ENCODE peak calls at places on chromosomes 2 and 18, in eight cellular contexts. U is kidney, D is mucosa of descending colon, B is BJ, S is AG10803, M is fibroblast of the aortic adventitia, Q is AG04450, Y is AG04449. N is an unnamed sample.

GRCh38 chr2:67260348-67261277 is 136.5 kb upstream of the ETAA1 start:
- DNase-seq in M (peak), S (peak), D (peak), U (peak), Y (peak), Q (peak), B (peak), N (peak)

GRCh38 chr2:200033939-200034338 is 78.6 kb downstream of the MAIP1 start:
- DNase-seq in M (no peak), Y (no peak), B (no peak), U (no peak), D (no peak), S (no peak), Q (no peak), N (no peak)

GRCh38 chr2:17940105-17940630 is 61.7 kb downstream of the KCNS3 start:
- DNase-seq in S (no peak), D (no peak), U (no peak), B (no peak), M (no peak), Y (no peak), Q (no peak), N (no peak)

GRCh38 chr2:189584662-189585061 is 4.1 kb upstream of the SLC40A1 start:
- DNase-seq in S (no peak), B (no peak), M (no peak), U (no peak), D (no peak), Q (no peak), Y (no peak), N (no peak)

GRCh38 chr2:40242315-40242714 is 209.6 kb downstream of the SLC8A1 start:
- DNase-seq in Q (no peak), U (no peak), D (no peak), Y (no peak), B (no peak), S (no peak), M (no peak), N (no peak)

GRCh38 chr2:201579536-201579935 is 63.8 kb downstream of the TMEM237 start:
- DNase-seq in B (no peak), Y (peak), S (peak), U (no peak), M (peak), D (no peak), Q (no peak), N (no peak)

GRCh38 chr2:73414651-73415050 is 29.0 kb downstream of the ALMS1 start:
- DNase-seq in S (peak), M (peak), B (no peak), Q (no peak), D (no peak), Y (no peak), U (no peak), N (no peak)

GRCh38 chr2:84417453-84417852 is 41.6 kb downstream of the SUCLG1 start:
- DNase-seq in M (no peak), B (no peak), D (no peak), Q (no peak), U (no peak), S (peak), Y (no peak), N (no peak)

GRCh38 chr2:127414855-127415592 is 3.2 kb upstream of the PROC start:
- DNase-seq in D (no peak), Q (no peak), S (no peak), U (peak), Y (no peak), B (no peak), M (no peak), N (no peak)

GRCh38 chr18:43587538-43588153 is 310.4 kb upstream of the SYT4 start:
- DNase-seq in M (peak), S (peak), U (no peak), B (no peak), Q (no peak), D (peak), Y (no peak), N (peak)

GRCh38 chr2:98823196-98824166 is 92.5 kb upstream of the MGAT4A start:
- DNase-seq in D (no peak), B (no peak), Q (no peak), S (no peak), M (no peak), Y (no peak), U (peak), N (no peak)

GRCh38 chr2:226423498-226423960 is 376.1 kb downstream of the IRS1 start:
- DNase-seq in M (no peak), D (peak), Y (no peak), B (no peak), Q (no peak), S (no peak), U (no peak), N (no peak)

GRCh38 chr18:74499633-74500032 is 3.5 kb downstream of the CNDP2 start:
- DNase-seq in B (no peak), Q (no peak), M (peak), Y (no peak), D (peak), S (peak), U (peak), N (no peak)

GRCh38 chr18:78875268-78875997 is 104.2 kb upstream of the SALL3 start:
- DNase-seq in Y (no peak), Q (no peak), M (no peak), U (no peak), S (no peak), B (no peak), D (peak), N (no peak)

GRCh38 chr2:204550738-204551137 is 5.5 kb downstream of the PARD3B start:
- DNase-seq in M (peak), U (no peak), B (peak), Q (peak), Y (peak), D (no peak), S (peak), N (peak)

GRCh38 chr2:224449212-224450147 is 47.6 kb upstream of the FAM124B start:
- DNase-seq in S (peak), Y (no peak), Q (no peak), M (no peak), D (peak), B (no peak), U (no peak), N (no peak)

GRCh38 chr18:25349131-25349925 is 2.6 kb downstream of the ZNF521 start:
- DNase-seq in Y (no peak), B (no peak), Q (peak), U (no peak), D (peak), M (peak), S (peak), N (no peak)

GRCh38 chr2:195683174-195683573 is 26.1 kb downstream of the SLC39A10 start:
- DNase-seq in M (peak), Q (no peak), D (no peak), B (no peak), S (no peak), Y (no peak), U (no peak), N (peak)

GRCh38 chr2:134392689-134393476 is 139.0 kb downstream of the MGAT5 start:
- DNase-seq in D (no peak), B (no peak), U (no peak), M (peak), S (peak), Q (no peak), Y (no peak), N (no peak)

GRCh38 chr2:159922563-159922962 is 124.6 kb upstream of the CD302 start:
- DNase-seq in M (no peak), Y (no peak), S (peak), B (no peak), Q (no peak), D (no peak), U (no peak), N (no peak)

GRCh38 chr18:68262697-68263293 is 452.1 kb downstream of the TMX3 start:
- DNase-seq in Y (peak), Q (peak), S (peak), M (peak), B (peak), U (no peak), D (no peak), N (peak)

GRCh38 chr2:232328516-232329460 is 49.8 kb upstream of the ALPP start:
- DNase-seq in D (no peak), M (no peak), B (no peak), Y (no peak), Q (no peak), U (peak), S (no peak), N (no peak)

GRCh38 chr18:55228191-55228590 is 268.9 kb upstream of the CCDC68 start:
- DNase-seq in D (no peak), U (no peak), M (peak), Y (no peak), B (no peak), Q (peak), S (peak), N (no peak)

GRCh38 chr2:75020476-75020875 is 62.0 kb downstream of the POLE4 start:
- DNase-seq in Y (no peak), M (no peak), D (no peak), U (no peak), Q (no peak), B (no peak), S (no peak), N (no peak)

GRCh38 chr2:231323316-231323715 is 72.2 kb upstream of the B3GNT7 start:
- DNase-seq in B (no peak), Q (no peak), D (no peak), M (no peak), S (no peak), Y (no peak), U (peak), N (no peak)

GRCh38 chr2:185456517-185456916 is 282.1 kb upstream of the FSIP2 start:
- DNase-seq in M (peak), D (no peak), Y (no peak), Q (no peak), B (peak), U (no peak), S (peak), N (no peak)

GRCh38 chr2:19043893-19044292 is 314.5 kb downstream of the OSR1 start:
- DNase-seq in M (no peak), S (no peak), U (no peak), Q (no peak), B (no peak), D (no peak), Y (no peak), N (no peak)

GRCh38 chr2:169106563-169107545 is 37.5 kb downstream of the DHRS9 start:
- DNase-seq in Q (no peak), D (no peak), U (no peak), B (no peak), Y (no peak), M (no peak), S (no peak), N (no peak)

GRCh38 chr2:169107645-169108044 is 38.3 kb downstream of the DHRS9 start:
- DNase-seq in U (no peak), S (no peak), B (no peak), Y (no peak), M (no peak), Q (no peak), D (no peak), N (no peak)

GRCh38 chr2:169108098-169108884 is 38.9 kb downstream of the DHRS9 start:
- DNase-seq in S (no peak), Y (no peak), M (no peak), D (no peak), U (no peak), Q (no peak), B (no peak), N (no peak)

GRCh38 chr2:169110919-169111318 is 41.6 kb downstream of the DHRS9 start:
- DNase-seq in Y (no peak), U (no peak), D (no peak), M (no peak), Q (no peak), B (no peak), S (no peak), N (no peak)

DNA sequence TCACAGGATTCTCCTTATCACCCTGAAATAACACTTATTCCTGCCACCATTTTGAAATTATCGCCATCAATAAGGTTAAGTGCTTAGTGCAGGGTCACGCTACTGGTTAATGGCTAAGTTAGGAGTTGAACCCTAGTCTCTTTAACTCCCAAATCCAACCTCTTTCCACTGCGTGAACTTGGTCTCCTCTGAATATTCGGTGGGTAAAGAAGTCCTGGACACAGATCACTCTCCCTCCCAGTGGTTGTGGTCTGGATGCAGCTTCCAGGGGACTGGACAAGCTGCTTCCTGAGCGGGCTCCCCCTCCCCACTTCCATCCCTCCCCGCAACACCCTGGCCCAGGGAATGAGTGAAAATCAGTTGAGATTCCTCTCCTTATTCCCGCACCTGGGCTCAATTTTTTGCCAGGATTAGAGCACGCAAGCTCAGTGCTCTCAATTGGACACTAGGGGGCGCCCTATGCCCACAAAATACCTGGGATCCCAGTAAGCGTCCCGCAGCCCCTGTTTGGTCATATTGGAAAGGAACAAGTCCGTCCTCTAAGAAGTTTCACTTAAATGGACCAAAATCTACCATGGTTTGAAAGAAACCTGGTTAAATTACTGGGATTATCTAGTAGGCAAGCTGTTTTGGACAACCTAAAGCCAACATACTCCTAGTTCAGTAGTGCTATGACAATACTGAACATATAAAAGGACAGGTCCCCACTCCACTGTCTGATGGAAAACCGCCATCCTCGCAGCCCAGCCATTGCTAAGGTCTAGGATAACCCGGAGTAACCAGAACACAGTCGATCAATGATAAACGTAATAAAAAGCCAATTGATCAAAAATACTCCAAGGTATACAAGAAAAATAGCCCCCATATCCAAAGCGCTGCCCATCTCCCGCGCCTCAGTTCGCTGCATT is 40.4 kb downstream of the DHRS9 start:
- DNase-seq in M (peak), Q (peak), S (peak), D (peak), Y (peak), U (peak), B (no peak), N (peak)
- H3K4me3 ChIP-seq in M (no peak), Q (no peak), S (no peak), D (no peak), Y (no peak), U (no peak), B (no peak), N (no peak)

GRCh38 chr2:166417669-166418068 is 41.9 kb upstream of the SCN9A start:
- DNase-seq in U (no peak), B (no peak), Q (no peak), S (peak), M (peak), D (peak), Y (no peak), N (no peak)
- TF ChIP-seq CTCF in U (no peak), B (peak), Q (no peak), S (no peak), M (no peak), D (no peak), Y (no peak), N (no peak)

GRCh38 chr2:241864168-241864896 is 5.2 kb upstream of the RTP5 start:
- DNase-seq in S (no peak), D (no peak), Q (no peak), M (no peak), Y (no peak), U (no peak), B (no peak), N (no peak)

GRCh38 chr2:241861264-241861663 is 2.6 kb upstream of the PDCD1 start:
- DNase-seq in D (no peak), Y (no peak), S (no peak), B (no peak), U (no peak), Q (no peak), M (no peak), N (no peak)

GRCh38 chr2:241864897-241865213 is 4.7 kb upstream of the RTP5 start:
- DNase-seq in B (no peak), Y (no peak), S (no peak), D (no peak), M (no peak), Q (no peak), U (no peak), N (no peak)

GRCh38 chr2:241862093-241862492 is 3.4 kb upstream of the PDCD1 start:
- DNase-seq in U (no peak), B (no peak), D (no peak), Q (no peak), M (no peak), S (no peak), Y (no peak), N (no peak)

GRCh38 chr2:241863021-241863954 is 4.6 kb upstream of the PDCD1 start:
- DNase-seq in Y (no peak), D (no peak), U (peak), Q (no peak), S (no peak), B (no peak), M (no peak), N (no peak)
- H3K4me3 ChIP-seq in Y (no peak), D (no peak), U (no peak), Q (no peak), S (no peak), B (no peak), M (no peak), N (no peak)

DNA sequence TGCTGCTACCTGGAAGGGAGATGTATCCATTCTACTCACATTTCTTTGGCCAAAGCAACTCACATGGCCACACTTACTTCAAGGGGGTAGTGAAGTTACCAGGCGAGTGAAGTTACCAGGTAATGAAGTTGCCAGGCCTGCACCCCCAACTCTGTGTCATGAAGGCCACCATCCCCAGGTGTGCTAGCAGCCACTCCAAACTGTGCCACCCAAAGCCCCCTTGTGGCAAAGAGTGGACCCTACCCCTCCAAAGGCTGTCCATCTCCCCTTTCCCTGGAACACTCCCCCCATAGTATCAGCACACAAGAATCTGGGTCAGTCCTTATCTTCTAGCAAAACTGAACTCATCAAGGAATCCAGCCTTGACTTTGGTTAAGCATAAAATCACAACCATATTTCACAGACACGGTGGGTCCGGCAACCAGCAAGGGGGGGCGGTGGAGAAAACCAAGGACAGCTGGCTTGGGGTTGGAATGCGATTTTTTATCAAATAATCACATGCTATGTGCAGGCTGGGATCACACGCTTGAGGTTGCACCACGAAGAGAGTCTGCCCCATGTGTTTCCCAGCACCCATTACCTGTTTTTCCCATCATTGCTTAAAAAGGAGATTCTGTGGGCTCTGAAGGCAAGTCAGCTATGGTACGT is 60.9 kb downstream of the ZFP36L2 start:
- DNase-seq in D (peak), S (no peak), Y (no peak), U (no peak), Q (no peak), M (peak), B (no peak), N (no peak)
- TF ChIP-seq CTCF in D (no peak), S (no peak), Y (no peak), U (no peak), Q (peak), M (peak), B (no peak), N (no peak)

GRCh38 chr2:236568068-236568921 is 1.3 kb upstream of the ACKR3 start:
- DNase-seq in Q (no peak), Y (no peak), S (peak), D (peak), U (peak), M (no peak), B (no peak), N (no peak)
- H3K4me3 ChIP-seq in Q (no peak), Y (peak), S (peak), D (no peak), U (peak), M (peak), B (peak), N (no peak)